ENCODE peak calls at places on chromosomes 1 and 21, in seven cellular contexts. Y is HFF-Myc; F is effector memory CD4-positive, alpha-beta T cell; V is fibroblast of pulmonary artery; G is psoas muscle; T is OCI-LY7; N is colonic mucosa. K is an unnamed sample.
A peak's percentile ranks its signal among the peaks of the same experiment; 100 is the strongest.

GRCh38 chr1:216632980-216633379 is 90.2 kb downstream of the ESRRG start:
- DNase-seq in Y (no peak), F (no peak), V (no peak), G (no peak), T (no peak), N (no peak), K (no peak)

GRCh38 chr1:231596337-231596791 is 30.2 kb upstream of the DISC1 start:
- DNase-seq in Y (no peak), F (no peak), V (no peak), G (no peak), T (no peak), N (no peak), K (no peak)

GRCh38 chr1:203268901-203269653 is 36.2 kb upstream of the BTG2 start:
- DNase-seq in Y (no peak), F (peak; percentile 27), V (peak; percentile 82), G (no peak), T (peak; percentile 93), N (peak; percentile 57), K (peak; percentile 55)

GRCh38 chr1:42282024-42282579 is 52.9 kb downstream of the FOXJ3 start:
- DNase-seq in Y (peak; percentile 52), F (no peak), V (peak; percentile 79), G (no peak), T (no peak), N (no peak), K (no peak)

GRCh38 chr1:86994061-86994460 is 79.6 kb downstream of the HS2ST1 start:
- DNase-seq in Y (no peak), F (no peak), V (no peak), G (no peak), T (no peak), N (no peak), K (no peak)

GRCh38 chr1:47555307-47555706 is 117.5 kb downstream of the FOXD2 start:
- DNase-seq in Y (no peak), F (no peak), V (no peak), G (no peak), T (no peak), N (peak; percentile 81), K (no peak)

GRCh38 chr1:25006770-25007169 is 76.7 kb upstream of the RUNX3 start:
- DNase-seq in Y (no peak), F (no peak), V (peak; percentile 54), G (no peak), T (no peak), N (no peak), K (no peak)

GRCh38 chr1:101150676-101151075 is 86.1 kb upstream of the S1PR1 start:
- DNase-seq in Y (no peak), F (no peak), V (peak; percentile 55), G (no peak), T (no peak), N (no peak), K (no peak)

GRCh38 chr1:40919475-40920011 is 57.4 kb upstream of the CITED4 start:
- DNase-seq in Y (no peak), F (no peak), V (no peak), G (no peak), T (no peak), N (no peak), K (no peak)

GRCh38 chr21:27831177-27831576 is 864.3 kb upstream of the ADAMTS5 start:
- DNase-seq in Y (no peak), F (no peak), V (no peak), G (no peak), T (no peak), N (no peak), K (no peak)

GRCh38 chr1:66731462-66731861 is 20.8 kb upstream of the DYNLT5 start:
- DNase-seq in Y (no peak), F (no peak), V (no peak), G (no peak), T (no peak), N (no peak), K (no peak)

GRCh38 chr1:240194120-240194519 is 102.4 kb downstream of the FMN2 start:
- DNase-seq in Y (no peak), F (no peak), V (peak; percentile 62), G (no peak), T (no peak), N (no peak), K (peak; percentile 89)

GRCh38 chr1:244022859-244023258 is 28.2 kb upstream of the ZBTB18 start:
- DNase-seq in Y (no peak), F (no peak), V (no peak), G (no peak), T (no peak), N (no peak), K (no peak)

GRCh38 chr1:58739851-58740466 is 40.1 kb upstream of the MYSM1 start:
- DNase-seq in Y (no peak), F (no peak), V (peak; percentile 81), G (no peak), T (peak; percentile 78), N (peak; percentile 35), K (peak; percentile 57)

GRCh38 chr1:160637821-160638539 is 8.9 kb downstream of the SLAMF1 start:
- DNase-seq in Y (no peak), F (peak; percentile 52), V (peak; percentile 43), G (no peak), T (no peak), N (no peak), K (no peak)

GRCh38 chr1:215198021-215198420 is 115.5 kb downstream of the KCNK2 start:
- DNase-seq in Y (no peak), F (no peak), V (no peak), G (no peak), T (no peak), N (no peak), K (peak; percentile 4)

GRCh38 chr1:1758059-1758621 is 20.1 kb downstream of the NADK start:
- DNase-seq in Y (no peak), F (no peak), V (no peak), G (no peak), T (no peak), N (no peak), K (no peak)

GRCh38 chr1:170545476-170545875 is 13.5 kb downstream of the GORAB start:
- DNase-seq in Y (peak; percentile 66), F (no peak), V (peak; percentile 69), G (no peak), T (no peak), N (no peak), K (peak; percentile 76)

GRCh38 chr1:199272690-199273089 is 633.9 kb downstream of the PTPRC start:
- DNase-seq in Y (peak; percentile 59), F (no peak), V (peak; percentile 94), G (peak; percentile 54), T (no peak), N (no peak), K (peak; percentile 95)

GRCh38 chr1:233354983-233355382 is 27.5 kb downstream of the MAP3K21 start:
- DNase-seq in Y (no peak), F (no peak), V (no peak), G (no peak), T (no peak), N (no peak), K (no peak)

GRCh38 chr1:113811353-113811887 is 856 bp downstream of the RSBN1 start:
- DNase-seq in Y (no peak), F (no peak), V (peak; percentile 24), G (no peak), T (peak; percentile 55), N (peak; percentile 70), K (no peak)

GRCh38 chr1:43711524-43712386 is 4.4 kb downstream of the ST3GAL3 start:
- DNase-seq in Y (no peak), F (no peak), V (peak; percentile 86), G (no peak), T (no peak), N (no peak), K (no peak)

GRCh38 chr1:221337106-221337505 is 404.8 kb downstream of the DUSP10 start:
- DNase-seq in Y (no peak), F (no peak), V (no peak), G (no peak), T (no peak), N (no peak), K (no peak)

GRCh38 chr1:205274041-205274691 is 46.4 kb downstream of the TMCC2 start:
- DNase-seq in Y (no peak), F (no peak), V (no peak), G (no peak), T (peak; percentile 49), N (no peak), K (no peak)

GRCh38 chr21:25639167-25639921 is at the start of gene JAM2:
- DNase-seq in Y (no peak), F (peak; percentile 1), V (peak; percentile 6), G (peak; percentile 64), T (peak; percentile 56), N (peak; percentile 21), K (no peak)

DNA sequence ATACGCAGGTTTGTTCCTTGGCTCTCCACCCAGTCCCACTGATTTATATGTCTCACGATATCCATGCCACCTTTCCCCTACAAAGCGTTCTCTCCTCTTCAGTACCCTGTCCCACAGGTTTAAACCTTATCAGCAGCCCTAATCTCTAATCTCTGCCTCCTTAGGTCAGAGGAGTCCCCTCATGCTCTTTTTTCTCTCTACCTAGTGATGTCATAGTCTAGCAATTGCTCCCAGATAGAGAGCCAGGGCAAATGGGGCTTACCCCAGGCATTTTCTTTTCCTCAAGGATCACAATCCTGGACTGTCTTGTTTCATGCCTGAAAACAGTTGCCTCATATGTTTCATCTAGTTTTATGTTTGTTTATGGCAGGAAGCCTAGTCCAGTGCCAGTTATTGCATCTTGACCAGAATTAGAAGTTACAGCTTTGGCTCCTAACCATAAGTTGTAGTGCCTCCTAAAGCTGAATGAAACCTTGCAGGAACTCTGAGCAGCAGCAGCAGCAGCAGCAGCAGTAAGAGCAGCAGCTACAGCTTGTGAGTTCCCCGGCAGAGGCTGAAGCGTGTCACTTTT is 26.6 kb upstream of the TP53BP2 start:
- DNase-seq in Y (no peak), F (no peak), V (peak; percentile 9), G (no peak), T (no peak), N (no peak), K (no peak)
- H3K4me3 ChIP-seq in Y (no peak overlapping the region), F (no peak overlapping the region), V (no peak overlapping the region), G (no peak overlapping the region), T (no peak overlapping the region), N (no peak overlapping the region), K (no peak overlapping the region)

GRCh38 chr1:156862602-156863599 is 2.2 kb downstream of the NTRK1 start:
- DNase-seq in Y (no peak), F (no peak), V (no peak), G (no peak), T (no peak), N (no peak), K (no peak)
- H3K4me3 ChIP-seq in Y (no peak overlapping the region), F (no peak overlapping the region), V (no peak overlapping the region), G (no peak overlapping the region), T (no peak overlapping the region), N (no peak overlapping the region), K (no peak overlapping the region)

GRCh38 chr1:19010995-19011696 is 54.7 kb upstream of the IFFO2 start:
- DNase-seq in Y (peak; percentile 89), F (peak; percentile 18), V (peak; percentile 97), G (no peak), T (no peak), N (peak; percentile 87), K (peak; percentile 97)
- H3K4me3 ChIP-seq in Y (peak overlapping the region; percentile 18), F (peak overlapping the region; percentile 20), V (no peak overlapping the region), G (no peak overlapping the region), T (no peak overlapping the region), N (no peak overlapping the region), K (no peak overlapping the region)

DNA sequence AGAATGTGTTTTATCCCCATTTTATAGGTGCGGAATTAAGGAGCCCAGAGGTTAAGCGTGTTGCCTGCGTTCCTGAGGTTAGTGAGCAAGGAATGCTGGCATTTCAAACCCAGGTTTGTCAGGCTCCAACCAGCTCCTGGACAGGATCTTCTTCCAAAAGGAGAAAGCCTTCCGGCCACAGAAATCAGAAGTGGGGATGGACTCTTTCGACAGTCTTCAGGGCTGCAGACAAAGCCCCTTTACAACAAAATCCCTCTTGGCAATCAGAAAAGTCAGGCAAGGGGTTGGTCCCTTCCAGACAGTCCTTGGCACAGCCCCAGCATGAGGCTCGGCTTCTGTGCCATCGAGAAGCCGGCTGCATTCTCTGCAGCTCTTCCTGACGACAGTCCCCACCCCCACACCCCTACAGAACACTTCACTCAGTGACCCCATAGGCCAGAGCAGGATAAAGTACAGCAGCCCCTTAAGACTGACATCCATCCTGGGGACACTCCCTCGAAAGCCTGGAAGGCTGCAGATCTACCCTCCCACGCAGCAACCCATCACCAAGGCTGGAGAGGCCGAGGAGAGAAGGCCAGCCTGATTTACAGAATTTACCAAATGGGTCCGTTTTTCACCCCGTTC is 82.1 kb downstream of the SSBP3 start:
- DNase-seq in Y (no peak), F (no peak), V (peak; percentile 53), G (no peak), T (no peak), N (no peak), K (no peak)
- H3K4me3 ChIP-seq in Y (no peak overlapping the region), F (no peak overlapping the region), V (no peak overlapping the region), G (no peak overlapping the region), T (no peak overlapping the region), N (no peak overlapping the region), K (no peak overlapping the region)

K was measured in astrocyte of the cerebellum.